ENCODE peak calls at places on chromosomes 1 and 21, in seven cellular contexts. I is tibial nerve, K is GM12864, S is BJ, R is lower lobe of right lung, J is fibroblast of pulmonary artery, F is left lung. O is an unnamed sample.

GRCh38 chr1:23126801-23127200 is 41.9 kb downstream of the LUZP1 start:
- DNase-seq in R (no peak), K (no peak), I (no peak), J (peak), S (no peak), F (no peak), O (no peak)

GRCh38 chr1:40795811-40796586 is 12.4 kb downstream of the KCNQ4 start:
- DNase-seq in K (no peak), F (no peak), S (no peak), J (no peak), R (no peak), I (no peak), O (no peak)

GRCh38 chr1:29824025-29824424 is 587.7 kb downstream of the PTPRU start:
- DNase-seq in J (no peak), K (no peak), F (no peak), R (no peak), I (no peak), S (no peak), O (no peak)

GRCh38 chr1:225882699-225883615 is 777 bp upstream of the TMEM63A start:
- DNase-seq in R (peak), S (no peak), K (no peak), I (peak), J (peak), F (peak), O (peak)

GRCh38 chr1:227759345-227760300 is 24.4 kb downstream of the SNAP47 start:
- DNase-seq in R (no peak), J (peak), K (no peak), S (peak), I (peak), F (no peak), O (no peak)

GRCh38 chr1:36481771-36482723 is 666 bp downstream of the CSF3R start:
- DNase-seq in S (no peak), K (no peak), R (no peak), I (no peak), F (peak), J (no peak), O (no peak)

GRCh38 chr1:37633950-37634553 is 640 bp downstream of the RSPO1 start:
- DNase-seq in F (no peak), J (no peak), S (no peak), R (no peak), K (no peak), I (no peak), O (no peak)

GRCh38 chr1:226633541-226634155 is 85.1 kb downstream of the STUM start:
- DNase-seq in I (no peak), R (peak), S (no peak), J (no peak), F (no peak), K (no peak), O (no peak)

GRCh38 chr1:226702318-226702956 is 36.6 kb downstream of the ITPKB start:
- DNase-seq in K (no peak), S (no peak), F (no peak), J (peak), I (peak), R (no peak), O (no peak)

DNA sequence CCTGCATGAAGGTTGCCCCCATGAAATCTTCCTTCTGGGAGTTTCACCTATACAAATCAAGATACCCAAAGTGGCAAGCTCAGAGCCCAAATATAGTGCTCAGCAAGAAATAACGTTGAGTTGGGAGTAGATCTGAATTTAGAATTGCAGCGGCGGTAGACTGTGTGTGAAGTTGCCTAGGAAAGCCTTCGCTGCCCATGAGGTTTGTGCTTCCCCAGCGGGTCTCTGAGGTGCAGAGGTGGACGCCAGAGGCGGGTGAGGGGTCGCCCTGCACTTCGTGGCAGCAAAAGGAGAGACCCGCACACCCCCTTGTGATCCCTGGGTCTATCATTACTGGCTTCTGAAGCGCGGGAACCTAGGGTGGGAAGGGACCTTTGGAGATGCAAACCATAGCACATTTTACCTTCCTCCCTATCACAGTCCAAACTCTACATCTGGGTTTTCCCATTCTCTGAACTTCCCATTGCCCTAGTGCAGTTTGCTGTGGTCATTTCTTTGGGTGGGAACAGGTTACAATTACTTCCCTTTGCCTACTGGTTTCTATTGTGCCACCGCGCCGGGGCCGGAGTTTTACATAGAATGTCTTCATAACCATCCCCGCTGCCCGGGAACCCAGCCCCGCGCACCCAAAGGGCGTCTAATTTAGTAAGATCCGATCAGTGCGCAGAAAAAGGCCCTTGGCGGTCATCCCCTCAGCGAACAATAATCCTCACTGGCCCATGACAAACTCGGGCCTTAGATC is 5.2 kb downstream of the TBX15 start:
- DNase-seq in I (no peak), R (no peak), J (no peak), K (no peak), S (no peak), F (no peak), O (no peak)
- H3K4me3 ChIP-seq in I (no peak), R (no peak), J (no peak), K (no peak), S (no peak), F (no peak), O (no peak)

GRCh38 chr1:183979437-183979836 is 58.1 kb downstream of the COLGALT2 start:
- DNase-seq in K (no peak), F (no peak), S (no peak), R (no peak), I (no peak), J (no peak), O (no peak)
- TF ChIP-seq CTCF in K (no peak), F (no peak), S (no peak), R (no peak), I (no peak), J (no peak), O (no peak)

GRCh38 chr1:153260980-153261792 is 1.7 kb downstream of the LORICRIN start:
- DNase-seq in R (peak), K (no peak), S (no peak), J (peak), F (peak), I (no peak), O (no peak)
- H3K4me3 ChIP-seq in R (peak), K (peak), S (peak), J (peak), F (peak), I (peak), O (peak)

GRCh38 chr1:224113918-224114786 is at the start of gene FBXO28:
- DNase-seq in I (peak), S (peak), F (peak), R (peak), K (peak), J (peak), O (peak)
- TF ChIP-seq CTCF in I (peak), S (no peak), F (no peak), R (no peak), K (no peak), J (no peak), O (no peak)

GRCh38 chr1:172585348-172585747 is 52.4 kb downstream of the SUCO start:
- DNase-seq in K (no peak), F (no peak), I (no peak), S (peak), J (peak), R (no peak), O (no peak)

GRCh38 chr1:172582889-172583288 is 49.9 kb downstream of the SUCO start:
- DNase-seq in S (no peak), J (no peak), I (no peak), F (no peak), K (no peak), R (no peak), O (no peak)

GRCh38 chr1:172589553-172589952 is 56.6 kb downstream of the SUCO start:
- DNase-seq in R (no peak), K (no peak), S (no peak), I (no peak), F (no peak), J (no peak), O (no peak)

GRCh38 chr1:172585861-172586260 is 52.9 kb downstream of the SUCO start:
- DNase-seq in R (no peak), K (no peak), F (no peak), J (no peak), S (no peak), I (no peak), O (no peak)

DNA sequence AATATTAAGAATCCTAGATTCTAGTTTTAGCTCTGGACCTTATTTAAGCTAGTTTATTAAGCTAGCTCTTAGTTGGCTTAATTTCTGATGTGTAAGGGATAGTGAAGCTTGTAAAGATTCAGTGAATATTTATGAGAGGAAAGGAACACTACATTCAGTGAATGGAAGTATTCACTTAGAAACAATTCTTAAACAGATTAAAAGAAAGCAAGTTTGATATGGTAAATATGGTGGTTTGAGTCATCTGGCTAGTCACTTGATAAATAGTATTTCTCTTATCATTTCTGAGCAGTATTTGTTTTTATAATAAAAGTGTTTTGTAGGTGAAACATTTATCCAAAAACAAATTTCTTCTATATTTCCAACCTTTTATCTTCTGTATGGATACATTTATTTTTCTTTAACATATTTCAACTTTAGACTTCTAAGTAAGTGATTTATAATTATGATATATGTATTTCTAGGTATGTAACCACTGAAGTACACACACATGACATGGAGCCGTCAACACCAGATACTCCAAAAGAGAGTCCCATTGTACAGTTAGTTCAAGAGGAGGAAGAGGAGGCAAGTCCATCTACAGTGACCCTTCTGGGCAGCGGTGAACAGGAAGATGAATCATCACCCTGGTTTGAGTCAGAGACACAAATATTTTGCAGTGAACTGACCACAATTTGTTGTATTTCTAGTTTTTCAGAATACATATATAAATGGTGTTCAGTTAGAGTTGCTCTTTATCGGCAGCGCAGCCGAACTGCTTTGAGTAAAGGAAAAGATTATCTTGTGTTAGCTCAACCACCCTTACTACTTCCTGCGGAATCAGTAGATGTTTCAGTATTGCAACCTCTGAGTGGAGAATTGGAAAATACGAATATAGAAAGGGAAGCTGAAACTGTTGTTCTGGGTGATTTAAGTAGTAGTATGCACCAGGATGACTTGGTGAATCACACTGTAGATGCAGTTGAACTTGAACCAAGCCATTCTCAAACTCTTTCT is 55.6 kb downstream of the SUCO start:
- DNase-seq in F (no peak), J (peak), S (peak), R (no peak), I (no peak), K (peak), O (no peak)
- H3K4me3 ChIP-seq in F (no peak), J (peak), S (no peak), R (no peak), I (no peak), K (no peak), O (no peak)

GRCh38 chr21:41660748-41661147 is 106.1 kb downstream of the RIPK4 start:
- DNase-seq in S (no peak), I (no peak), J (no peak), F (no peak), K (no peak), R (no peak), O (no peak)
- TF ChIP-seq CTCF in S (no peak), I (no peak), J (no peak), F (no peak), K (no peak), R (no peak), O (no peak)

GRCh38 chr1:217133958-217134856 is 411.0 kb upstream of the ESRRG start:
- DNase-seq in I (no peak), J (peak), S (no peak), K (no peak), R (no peak), F (peak), O (no peak)
- H3K4me3 ChIP-seq in I (peak), J (peak), S (no peak), K (no peak), R (peak), F (peak), O (no peak)

GRCh38 chr1:181104790-181105133 is 16.3 kb downstream of the IER5 start:
- DNase-seq in R (peak), S (no peak), I (no peak), J (no peak), F (no peak), K (no peak), O (no peak)
- TF ChIP-seq CTCF in R (no peak), S (no peak), I (peak), J (no peak), F (peak), K (no peak), O (peak)

GRCh38 chr1:210598135-210598652 is 269.5 kb downstream of the HHAT start:
- DNase-seq in I (peak), F (no peak), R (peak), J (peak), S (peak), K (no peak), O (no peak)
- H3K4me3 ChIP-seq in I (no peak), F (no peak), R (no peak), J (no peak), S (no peak), K (no peak), O (no peak)